ENCODE peak calls at places on chromosomes 16 and 17, in ten cellular contexts. Z is GM23338, V is prostate gland, P is GM12878, F is HCT116, U is stomach, X is HL-60, K is transverse colon, S is esophagus muscularis mucosa, D is sigmoid colon. Q is an unnamed sample.

GRCh38 chr17:42428141-42428944 is 5.3 kb upstream of the CAVIN1 start:
- DNase-seq in D (peak; percentile 32), X (no peak), K (peak; percentile 57), V (peak; percentile 70), Z (peak; percentile 94), S (no peak), F (peak; percentile 88), U (peak; percentile 66), P (no peak), Q (no peak)

GRCh38 chr17:42055496-42055895 is 5.1 kb upstream of the C17orf113 start:
- DNase-seq in D (no peak), V (no peak), P (no peak), X (no peak), U (no peak), S (no peak), Z (no peak), F (no peak), K (no peak), Q (no peak)

GRCh38 chr16:86044241-86044671 is 145.3 kb downstream of the IRF8 start:
- DNase-seq in F (peak; percentile 57), D (peak; percentile 78), Z (peak; percentile 92), S (no peak), P (no peak), K (peak; percentile 39), V (no peak), X (no peak), U (peak; percentile 31), Q (peak; percentile 81)

GRCh38 chr17:70961341-70961740 is 792.0 kb downstream of the KCNJ2 start:
- DNase-seq in D (no peak), X (no peak), U (no peak), P (no peak), F (no peak), S (no peak), K (no peak), Z (no peak), V (no peak), Q (no peak)

GRCh38 chr16:72203401-72203800 is 31.4 kb upstream of the PMFBP1 start:
- DNase-seq in F (no peak), P (peak; percentile 49), Z (no peak), X (peak; percentile 74), V (no peak), D (no peak), U (no peak), K (peak; percentile 9), S (no peak), Q (no peak)

GRCh38 chr16:86963600-86964575 is 353.3 kb downstream of the C16orf95 start:
- DNase-seq in Z (no peak), S (no peak), V (no peak), F (no peak), X (no peak), D (no peak), P (no peak), U (no peak), K (no peak), Q (peak; percentile 32)

GRCh38 chr17:71361691-71362450 is 758.9 kb upstream of the SOX9 start:
- DNase-seq in U (no peak), V (no peak), F (no peak), S (no peak), Z (no peak), D (no peak), P (no peak), X (no peak), K (no peak), Q (no peak)

GRCh38 chr16:14199624-14200023 is 128.5 kb downstream of the MRTFB start:
- DNase-seq in K (no peak), Z (no peak), D (no peak), V (no peak), P (no peak), F (no peak), U (no peak), X (no peak), S (no peak), Q (no peak)

GRCh38 chr16:89602273-89602951 is 11.0 kb upstream of the DPEP1 start:
- DNase-seq in S (no peak), K (no peak), U (no peak), F (peak; percentile 24), D (no peak), P (no peak), Z (peak; percentile 80), X (no peak), V (no peak), Q (no peak)

GRCh38 chr16:75304521-75305363 is 53.3 kb upstream of the BCAR1 start:
- DNase-seq in F (peak; percentile 10), V (no peak), X (no peak), P (no peak), K (peak; percentile 66), S (no peak), Z (no peak), U (peak; percentile 28), D (peak; percentile 68), Q (peak; percentile 84)

GRCh38 chr17:31580331-31581021 is 189.0 kb downstream of the RAB11FIP4 start:
- DNase-seq in D (no peak), F (no peak), V (no peak), P (no peak), X (peak; percentile 71), U (peak; percentile 44), S (no peak), Z (no peak), K (no peak), Q (no peak)

GRCh38 chr17:64448665-64449512 is at the start of gene MILR1:
- DNase-seq in X (peak; percentile 99), F (peak; percentile 65), Z (no peak), D (peak; percentile 71), U (no peak), V (no peak), P (peak; percentile 77), K (peak; percentile 24), S (no peak), Q (no peak)

GRCh38 chr17:61279476-61280145 is 120.0 kb upstream of the TBX2 start:
- DNase-seq in Z (no peak), S (no peak), V (no peak), D (no peak), K (no peak), U (no peak), X (no peak), P (no peak), F (no peak), Q (no peak)

DNA sequence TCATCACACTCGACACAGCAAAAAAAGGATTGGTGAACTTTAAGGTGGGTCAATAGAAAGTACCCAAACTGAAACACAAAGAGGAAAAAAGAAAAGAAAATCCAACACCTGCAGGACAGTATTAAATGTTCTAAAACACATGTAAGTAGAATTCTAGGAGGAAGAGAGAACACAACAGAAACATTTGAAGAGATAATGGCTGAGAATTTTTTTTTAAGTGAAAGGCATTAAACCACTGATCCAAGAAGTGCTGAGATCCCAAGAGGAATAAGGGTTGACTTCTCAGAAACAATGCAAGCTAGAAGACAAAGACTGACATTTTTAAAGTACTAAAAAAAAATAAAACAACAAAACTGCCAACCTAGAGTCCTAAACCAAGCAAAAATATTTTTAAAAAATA is 31.6 kb downstream of the VPS53 start:
- DNase-seq in S (no peak), U (no peak), V (no peak), F (no peak), P (no peak), X (no peak), Z (no peak), D (no peak), K (no peak), Q (no peak)
- TF ChIP-seq CTCF in S (no peak), U (no peak), V (no peak), F (no peak), P (no peak), X (no peak), Z (no peak), D (no peak), K (no peak), Q (no peak)

GRCh38 chr17:74212913-74213791 is at the start of gene TTYH2:
- DNase-seq in D (peak; percentile 96), S (peak; percentile 96), V (peak; percentile 90), U (peak; percentile 88), P (no peak), F (peak; percentile 81), Z (peak; percentile 91), X (peak; percentile 79), K (peak; percentile 90), Q (peak; percentile 94)

GRCh38 chr17:74213897-74214386 is 571 bp downstream of the TTYH2 start:
- DNase-seq in X (no peak), U (no peak), P (no peak), Z (peak; percentile 44), D (peak; percentile 80), F (no peak), V (no peak), S (no peak), K (peak; percentile 41), Q (peak; percentile 84)

GRCh38 chr17:74215332-74215727 is 2.0 kb downstream of the TTYH2 start:
- DNase-seq in D (no peak), U (no peak), Z (no peak), S (no peak), X (no peak), V (no peak), F (no peak), K (no peak), P (no peak), Q (no peak)

GRCh38 chr17:74216505-74216904 is 3.1 kb downstream of the TTYH2 start:
- DNase-seq in F (no peak), K (no peak), S (no peak), X (no peak), U (no peak), V (no peak), D (no peak), Z (no peak), P (no peak), Q (no peak)

GRCh38 chr17:74214642-74215331 is 1.4 kb downstream of the TTYH2 start:
- DNase-seq in P (no peak), F (no peak), K (no peak), Z (no peak), U (no peak), V (no peak), D (no peak), X (no peak), S (no peak), Q (no peak)
- H3K4me3 ChIP-seq in P (peak overlapping the region; percentile 77), F (peak overlapping the region; percentile 77), K (peak overlapping the region; percentile 59), Z (no peak overlapping the region), U (peak overlapping the region; percentile 48), V (no peak overlapping the region), D (peak overlapping the region; percentile 57), X (no peak overlapping the region), S (no peak overlapping the region), Q (peak overlapping the region; percentile 61)

DNA sequence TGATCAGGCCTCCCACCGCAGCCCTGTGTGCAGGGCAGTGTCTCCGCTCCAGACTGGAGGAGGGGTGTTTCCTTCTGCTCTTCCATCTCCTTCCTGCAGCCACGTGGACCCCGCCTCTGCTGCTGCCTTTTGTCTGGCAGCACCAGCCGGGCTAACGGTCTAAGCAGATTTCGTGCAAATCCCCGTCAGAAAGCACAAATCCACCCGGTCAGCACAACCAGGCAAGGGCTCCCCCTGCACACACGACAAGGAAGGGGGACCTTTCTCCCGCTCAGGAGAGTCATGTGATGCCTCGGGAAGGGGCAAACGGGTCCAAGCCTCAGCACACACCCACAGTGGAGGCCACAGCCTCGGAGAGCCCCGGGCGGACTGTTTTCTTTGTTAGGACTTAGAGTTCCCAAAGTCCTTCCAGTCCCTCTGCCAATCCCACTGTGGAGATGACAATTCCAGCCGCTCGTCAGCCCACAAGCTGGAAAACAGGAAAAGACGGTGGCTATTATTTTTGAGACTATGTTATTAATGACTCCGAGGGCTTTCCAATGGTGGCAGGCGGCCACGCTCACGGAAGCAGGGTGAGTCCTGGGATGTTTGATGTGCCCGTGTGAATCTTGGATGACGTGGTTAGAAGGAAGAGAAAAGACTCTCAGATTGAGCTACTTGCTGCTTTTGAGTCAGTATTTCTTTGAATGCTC is 22.5 kb upstream of the MEAK7 start:
- DNase-seq in S (no peak), P (no peak), F (no peak), K (no peak), V (peak; percentile 54), U (no peak), Z (no peak), X (no peak), D (no peak), Q (no peak)
- TF ChIP-seq POLR2AphosphoS5 in S (peak; percentile 8), P (no peak), F (no peak), K (no peak), V (peak; percentile 59), U (no peak), Z (no peak), X (no peak), D (no peak), Q (no peak)

GRCh38 chr16:56584276-56584675 is 5.1 kb upstream of the MT3 start:
- DNase-seq in U (no peak), S (no peak), F (no peak), X (no peak), K (no peak), Z (no peak), V (no peak), P (no peak), D (no peak), Q (no peak)
- TF ChIP-seq CTCF in U (no peak), S (no peak), F (no peak), X (no peak), K (no peak), Z (no peak), V (no peak), P (no peak), D (no peak), Q (no peak)

Q was measured in spleen.